ENCODE peak calls at places on chromosomes 1 and 21, in ten cellular contexts. I is endodermal cell, J is uterus, G is DND-41, F is MM.1S, C is IMR-90, Q is upper lobe of right lung, U is RWPE2, A is GM23338, R is HepG2. V is an unnamed sample.

GRCh38 chr1:81670286-81670685 is 130.4 kb upstream of the ADGRL2 start:
- DNase-seq in I (no peak), J (peak), G (no peak), F (no peak), C (peak), Q (no peak), U (no peak), A (no peak), R (no peak), V (no peak)

GRCh38 chr1:165903672-165904071 is 76.3 kb downstream of the UCK2 start:
- DNase-seq in I (no peak), J (no peak), G (no peak), F (no peak), C (peak), Q (no peak), U (peak), A (no peak), R (no peak), V (no peak)

GRCh38 chr1:61680500-61680899 is 44.4 kb downstream of the TM2D1 start:
- DNase-seq in I (no peak), J (no peak), G (no peak), F (no peak), C (no peak), Q (no peak), U (no peak), A (no peak), R (no peak), V (no peak)

GRCh38 chr1:53580009-53580400 is 120.8 kb downstream of the DMRTB1 start:
- DNase-seq in I (peak), J (no peak), G (no peak), F (no peak), C (no peak), Q (peak), U (peak), A (no peak), R (no peak), V (peak)

GRCh38 chr1:173153503-173153902 is 53.6 kb downstream of the TNFSF4 start:
- DNase-seq in I (no peak), J (no peak), G (no peak), F (no peak), C (no peak), Q (no peak), U (no peak), A (no peak), R (no peak), V (no peak)

GRCh38 chr21:33036430-33037162 is 10.9 kb downstream of the OLIG2 start:
- DNase-seq in I (peak), J (no peak), G (peak), F (peak), C (peak), Q (no peak), U (no peak), A (no peak), R (no peak), V (no peak)

GRCh38 chr21:42433946-42434551 is 30.3 kb downstream of the UBASH3A start:
- DNase-seq in I (no peak), J (no peak), G (no peak), F (no peak), C (no peak), Q (no peak), U (no peak), A (no peak), R (no peak), V (no peak)

GRCh38 chr1:24599265-24599664 is 43.4 kb downstream of the NCMAP start:
- DNase-seq in I (no peak), J (no peak), G (no peak), F (no peak), C (no peak), Q (no peak), U (no peak), A (no peak), R (no peak), V (no peak)

GRCh38 chr1:33828654-33829053 is 35.2 kb upstream of the HMGB4 start:
- DNase-seq in I (no peak), J (no peak), G (no peak), F (no peak), C (no peak), Q (no peak), U (no peak), A (no peak), R (no peak), V (no peak)

GRCh38 chr21:45126085-45126687 is 51.8 kb downstream of the ADARB1 start:
- DNase-seq in I (no peak), J (no peak), G (no peak), F (no peak), C (no peak), Q (no peak), U (no peak), A (no peak), R (no peak), V (peak)
- H3K4me3 ChIP-seq in I (no peak), J (no peak), G (no peak), F (no peak), C (no peak), Q (no peak), U (no peak), A (no peak), R (no peak), V (peak)

GRCh38 chr1:1400576-1401456 is 1.7 kb upstream of the CCNL2 start:
- DNase-seq in I (no peak), J (no peak), G (no peak), F (no peak), C (peak), Q (no peak), U (no peak), A (no peak), R (peak), V (no peak)

GRCh38 chr1:1399870-1400575 is 888 bp upstream of the CCNL2 start:
- DNase-seq in I (peak), J (no peak), G (peak), F (peak), C (peak), Q (no peak), U (no peak), A (peak), R (no peak), V (no peak)

GRCh38 chr1:1397839-1398523 is 1.2 kb downstream of the CCNL2 start:
- DNase-seq in I (no peak), J (no peak), G (no peak), F (no peak), C (peak), Q (no peak), U (no peak), A (no peak), R (peak), V (no peak)

GRCh38 chr1:1399187-1399869 is at the start of gene CCNL2:
- DNase-seq in I (peak), J (peak), G (peak), F (peak), C (peak), Q (peak), U (peak), A (peak), R (peak), V (peak)

GRCh38 chr1:1398677-1399186 is 403 bp downstream of the CCNL2 start:
- DNase-seq in I (no peak), J (no peak), G (no peak), F (no peak), C (no peak), Q (no peak), U (no peak), A (no peak), R (no peak), V (no peak)
- TF ChIP-seq CTCF in I (no peak), J (no peak), G (no peak), F (no peak), C (no peak), Q (no peak), U (no peak), A (no peak), R (no peak), V (no peak)

DNA sequence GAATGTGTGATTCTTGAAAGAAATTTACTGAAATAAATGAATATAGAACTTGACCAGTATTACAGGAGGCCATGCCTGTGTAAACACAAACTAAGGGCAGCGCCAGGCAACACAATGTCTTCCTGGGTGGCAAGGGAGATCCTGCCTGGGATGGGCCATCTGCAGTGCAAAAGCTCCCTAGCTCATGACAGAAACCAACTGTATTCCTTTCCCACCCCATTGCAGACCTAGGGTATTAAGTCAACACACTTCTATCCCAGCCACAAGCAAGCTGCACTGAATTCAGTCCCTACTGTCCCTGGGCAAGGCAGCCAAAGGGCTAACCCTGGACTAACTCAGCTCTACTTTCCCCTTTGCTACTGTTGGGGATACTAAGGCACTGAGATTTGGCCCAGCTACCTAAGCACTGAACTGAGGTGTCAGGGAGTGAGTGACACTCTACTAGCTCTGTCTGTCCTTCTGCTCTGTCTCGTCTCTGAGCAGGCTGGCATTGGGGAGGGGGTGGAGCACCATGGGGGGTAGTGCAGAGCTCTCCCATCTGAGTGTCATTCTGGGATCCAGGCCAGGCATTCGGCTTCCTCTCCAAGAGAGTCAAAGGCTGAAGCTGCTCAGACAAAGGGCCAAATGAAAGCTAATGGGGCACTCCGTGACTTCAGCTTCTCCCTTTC is 2.5 kb downstream of the INKA2 start:
- DNase-seq in I (no peak), J (peak), G (no peak), F (no peak), C (peak), Q (no peak), U (no peak), A (no peak), R (no peak), V (no peak)
- H3K27ac ChIP-seq in I (no peak), J (peak), G (no peak), F (no peak), C (peak), Q (no peak), U (no peak), A (peak), R (no peak), V (no peak)

GRCh38 chr1:65792671-65793358 is at the start of gene PDE4B:
- DNase-seq in I (peak), J (no peak), G (no peak), F (no peak), C (peak), Q (peak), U (no peak), A (peak), R (no peak), V (peak)
- H3K4me3 ChIP-seq in I (peak), J (no peak), G (no peak), F (peak), C (peak), Q (peak), U (no peak), A (peak), R (no peak), V (peak)

GRCh38 chr1:239995281-239995680 is 96.4 kb upstream of the FMN2 start:
- DNase-seq in I (no peak), J (no peak), G (no peak), F (no peak), C (no peak), Q (no peak), U (no peak), A (no peak), R (no peak), V (peak)

GRCh38 chr1:239999170-239999569 is 92.5 kb upstream of the FMN2 start:
- DNase-seq in I (no peak), J (no peak), G (no peak), F (no peak), C (no peak), Q (no peak), U (no peak), A (no peak), R (peak), V (no peak)

GRCh38 chr1:239998312-239998649 is 93.4 kb upstream of the FMN2 start:
- DNase-seq in I (no peak), J (no peak), G (no peak), F (no peak), C (no peak), Q (no peak), U (no peak), A (no peak), R (no peak), V (no peak)

GRCh38 chr1:239997160-239997514 is 94.5 kb upstream of the FMN2 start:
- DNase-seq in I (no peak), J (no peak), G (no peak), F (peak), C (no peak), Q (no peak), U (no peak), A (no peak), R (no peak), V (no peak)

DNA sequence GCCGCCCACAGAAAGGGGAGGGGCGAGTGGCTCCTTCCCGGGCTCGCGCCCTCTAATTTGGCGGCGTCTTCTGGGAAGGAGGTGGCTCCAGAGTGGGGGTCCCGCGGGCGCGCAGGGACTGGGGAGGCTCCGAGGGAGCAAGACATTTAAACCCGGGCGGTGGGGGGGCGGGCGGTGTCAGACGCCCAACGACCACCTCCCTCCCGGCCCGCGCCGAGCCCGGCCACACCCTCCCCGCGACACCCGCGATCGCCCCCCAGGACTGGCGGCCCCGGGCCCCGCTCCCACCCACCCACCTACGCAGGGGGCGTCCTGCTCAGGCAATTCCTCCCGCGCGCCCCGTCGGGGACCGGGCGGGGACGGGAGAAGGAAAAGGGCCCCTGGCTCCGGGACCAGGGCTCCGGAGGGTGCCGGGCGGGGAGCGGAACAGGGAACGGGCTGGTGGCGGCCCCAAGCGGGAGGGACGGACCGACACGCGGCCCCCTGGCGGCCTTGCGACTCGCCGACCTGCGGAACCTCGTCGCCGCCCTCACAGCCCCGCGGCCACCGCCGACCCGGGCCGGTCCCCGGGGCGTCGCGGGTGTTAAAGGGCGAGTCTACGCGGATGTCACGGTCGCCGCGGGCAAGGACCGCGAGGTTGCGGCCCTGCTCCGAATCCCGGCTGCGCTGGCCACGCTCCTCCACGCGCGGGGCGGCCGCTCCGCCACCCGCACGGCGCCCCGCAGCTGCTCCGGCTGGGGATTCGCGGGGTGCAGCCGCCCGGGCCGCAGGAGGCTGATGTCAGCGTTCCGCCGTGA is 94.0 kb upstream of the FMN2 start:
- DNase-seq in I (peak), J (no peak), G (no peak), F (no peak), C (no peak), Q (no peak), U (no peak), A (peak), R (no peak), V (peak)
- TF ChIP-seq CTCF in I (peak), J (no peak), G (no peak), F (no peak), C (peak), Q (peak), U (no peak), A (peak), R (no peak), V (peak)

GRCh38 chr1:184297244-184297750 is 89.5 kb upstream of the C1orf21 start:
- DNase-seq in I (no peak), J (no peak), G (no peak), F (no peak), C (no peak), Q (no peak), U (no peak), A (no peak), R (no peak), V (no peak)
- H3K27ac ChIP-seq in I (no peak), J (peak), G (peak), F (no peak), C (no peak), Q (peak), U (no peak), A (no peak), R (no peak), V (no peak)

GRCh38 chr1:46485564-46486431 is 3.8 kb upstream of the DMBX1 start:
- DNase-seq in I (no peak), J (no peak), G (no peak), F (no peak), C (no peak), Q (no peak), U (no peak), A (peak), R (no peak), V (no peak)

GRCh38 chr1:46486432-46487015 is 3.1 kb upstream of the DMBX1 start:
- DNase-seq in I (no peak), J (no peak), G (no peak), F (no peak), C (no peak), Q (no peak), U (no peak), A (no peak), R (no peak), V (no peak)

GRCh38 chr1:46488343-46489168 is 1.1 kb upstream of the DMBX1 start:
- DNase-seq in I (peak), J (no peak), G (no peak), F (no peak), C (peak), Q (no peak), U (peak), A (peak), R (no peak), V (peak)

GRCh38 chr1:46489169-46489637 is 433 bp upstream of the DMBX1 start:
- DNase-seq in I (no peak), J (no peak), G (no peak), F (no peak), C (no peak), Q (no peak), U (peak), A (no peak), R (no peak), V (no peak)

GRCh38 chr1:46487818-46488218 is 1.8 kb upstream of the DMBX1 start:
- DNase-seq in I (peak), J (no peak), G (no peak), F (no peak), C (no peak), Q (no peak), U (no peak), A (peak), R (no peak), V (peak)
- H3K4me3 ChIP-seq in I (no peak), J (no peak), G (no peak), F (no peak), C (no peak), Q (no peak), U (no peak), A (peak), R (no peak), V (peak)

GRCh38 chr1:72535470-72535869 is 253.1 kb upstream of the NEGR1 start:
- DNase-seq in I (no peak), J (no peak), G (no peak), F (no peak), C (no peak), Q (no peak), U (no peak), A (no peak), R (no peak), V (no peak)

GRCh38 chr1:72526926-72527325 is 244.6 kb upstream of the NEGR1 start:
- DNase-seq in I (no peak), J (no peak), G (no peak), F (no peak), C (peak), Q (no peak), U (no peak), A (no peak), R (no peak), V (no peak)

GRCh38 chr1:72530646-72531045 is 248.3 kb upstream of the NEGR1 start:
- DNase-seq in I (no peak), J (no peak), G (no peak), F (no peak), C (no peak), Q (no peak), U (no peak), A (no peak), R (no peak), V (no peak)
- TF ChIP-seq CTCF in I (no peak), J (no peak), G (no peak), F (no peak), C (no peak), Q (no peak), U (no peak), A (no peak), R (no peak), V (no peak)

GRCh38 chr1:206691604-206692003 is 6.9 kb downstream of the MAPKAPK2 start:
- DNase-seq in I (no peak), J (no peak), G (no peak), F (no peak), C (peak), Q (no peak), U (no peak), A (no peak), R (peak), V (peak)

GRCh38 chr1:206693592-206693991 is 8.9 kb downstream of the MAPKAPK2 start:
- DNase-seq in I (no peak), J (no peak), G (no peak), F (no peak), C (peak), Q (no peak), U (no peak), A (no peak), R (no peak), V (no peak)

GRCh38 chr1:206694551-206695124 is 9.9 kb downstream of the MAPKAPK2 start:
- DNase-seq in I (peak), J (no peak), G (no peak), F (no peak), C (no peak), Q (no peak), U (no peak), A (peak), R (peak), V (peak)

GRCh38 chr1:206694151-206694550 is 9.4 kb downstream of the MAPKAPK2 start:
- DNase-seq in I (no peak), J (no peak), G (no peak), F (no peak), C (no peak), Q (no peak), U (no peak), A (no peak), R (no peak), V (no peak)

DNA sequence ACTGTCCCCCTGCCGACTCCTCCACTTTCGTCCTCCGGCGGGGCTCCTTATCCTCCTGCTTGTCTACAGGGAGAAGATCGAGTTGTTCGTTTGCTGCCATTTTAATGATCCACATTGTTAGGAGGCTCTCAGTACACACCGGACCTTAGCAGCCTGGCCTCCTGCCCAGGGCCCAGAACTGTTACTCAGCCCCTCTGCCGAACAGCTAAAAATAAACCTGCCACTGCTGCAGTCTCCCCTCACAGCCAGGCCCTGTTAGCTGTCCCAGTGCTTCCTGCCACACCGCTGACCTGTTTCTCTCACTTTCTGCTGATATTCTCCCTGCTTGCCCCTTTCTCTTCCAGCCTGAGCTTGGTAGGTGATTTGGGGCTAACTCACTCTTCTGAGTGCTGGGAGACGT is 8.3 kb downstream of the MAPKAPK2 start:
- DNase-seq in I (no peak), J (peak), G (no peak), F (peak), C (peak), Q (no peak), U (no peak), A (no peak), R (no peak), V (no peak)
- H3K27ac ChIP-seq in I (no peak), J (peak), G (no peak), F (peak), C (peak), Q (peak), U (no peak), A (no peak), R (no peak), V (peak)

V was measured in WERI-Rb-1.